ENCODE peak calls at places on chromosome 6, in ten cellular contexts. A is breast epithelium, G is fibroblast of lung, D is endothelial cell of umbilical vein, I is psoas muscle, K is neural progenitor cell, T is lower lobe of right lung, O is upper lobe of right lung, E is stomach, P is left ventricle myocardium inferior. M is an unnamed sample.

GRCh38 chr6:86723729-86724128 is 213.6 kb upstream of the HTR1E start:
- DNase-seq in T (no peak), A (no peak), E (no peak), I (no peak), O (no peak), P (no peak), K (no peak), G (no peak), D (no peak), M (peak; percentile 9)

GRCh38 chr6:89951574-89952360 is 57.5 kb downstream of the GJA10 start:
- DNase-seq in O (no peak), K (peak; percentile 62), D (no peak), G (peak; percentile 14), E (no peak), A (no peak), I (no peak), P (no peak), T (no peak), M (peak; percentile 31)

GRCh38 chr6:40852667-40853383 is 186.2 kb downstream of the UNC5CL start:
- DNase-seq in A (no peak), I (no peak), D (no peak), K (peak; percentile 33), E (no peak), T (no peak), O (no peak), P (no peak), G (no peak), M (no peak)

GRCh38 chr6:125827788-125828313 is 37.1 kb downstream of the NCOA7 start:
- DNase-seq in E (no peak), G (no peak), I (no peak), K (no peak), A (no peak), P (no peak), O (no peak), T (no peak), D (no peak), M (no peak)

GRCh38 chr6:168247456-168248147 is 72.0 kb downstream of the DACT2 start:
- DNase-seq in E (peak; percentile 68), I (peak; percentile 64), A (no peak), O (peak; percentile 69), K (no peak), P (no peak), G (no peak), T (no peak), D (no peak), M (peak; percentile 76)

GRCh38 chr6:63649847-63650265 is 14.3 kb downstream of the PHF3 start:
- DNase-seq in I (no peak), O (no peak), D (no peak), K (no peak), T (no peak), G (peak; percentile 54), A (no peak), P (no peak), E (no peak), M (no peak)

GRCh38 chr6:15066433-15067337 is 179.2 kb upstream of the JARID2 start:
- DNase-seq in O (peak; percentile 62), P (peak; percentile 26), I (no peak), K (no peak), G (peak; percentile 79), D (no peak), A (no peak), E (no peak), T (peak; percentile 63), M (peak; percentile 56)

GRCh38 chr6:106789436-106790145 is 160.2 kb downstream of the QRSL1 start:
- DNase-seq in P (no peak), D (no peak), O (no peak), G (no peak), K (no peak), E (no peak), I (no peak), A (no peak), T (no peak), M (no peak)

GRCh38 chr6:46091080-46091478 is 38.7 kb upstream of the ENPP4 start:
- DNase-seq in A (no peak), I (no peak), D (no peak), P (no peak), O (no peak), G (no peak), K (no peak), T (no peak), E (no peak), M (no peak)

GRCh38 chr6:136077834-136078576 is 172.1 kb downstream of the MTFR2 start:
- DNase-seq in A (no peak), G (peak; percentile 92), O (no peak), T (no peak), I (peak; percentile 54), E (no peak), K (no peak), P (no peak), D (peak; percentile 97), M (peak; percentile 88)

GRCh38 chr6:7145269-7146078 is 37.7 kb downstream of the RREB1 start:
- DNase-seq in K (no peak), E (peak; percentile 56), P (no peak), I (no peak), O (no peak), T (no peak), A (no peak), D (no peak), G (no peak), M (no peak)

DNA sequence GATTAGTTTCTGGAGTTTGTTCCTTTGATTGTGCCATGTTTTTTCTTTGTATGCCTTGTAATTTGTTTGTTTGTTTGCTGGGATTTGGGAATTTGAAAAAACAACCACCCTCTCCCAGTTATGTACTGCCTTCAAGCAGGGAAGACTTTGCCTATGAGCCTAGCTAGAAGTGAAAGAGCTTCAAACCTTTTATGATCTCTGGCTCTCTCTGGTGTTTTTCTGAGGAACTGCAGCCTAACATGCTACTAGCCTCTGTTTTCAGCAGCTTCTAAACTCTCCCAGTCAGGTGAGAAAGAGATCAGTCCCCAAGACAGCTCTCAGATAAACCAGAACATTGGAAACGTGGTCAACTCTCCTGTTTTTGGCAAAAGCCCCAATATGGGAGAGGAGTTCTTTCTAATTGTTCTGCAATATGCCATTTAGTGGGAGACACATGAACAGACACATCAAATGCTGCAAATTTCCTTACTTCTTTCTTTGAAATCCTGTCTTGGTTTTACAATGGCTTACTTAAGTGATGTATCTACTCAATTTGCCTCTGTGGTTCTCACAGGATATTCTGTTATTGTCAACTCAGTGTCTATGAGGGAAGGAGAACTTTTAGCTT is 58.9 kb upstream of the SERINC1 start:
- DNase-seq in E (peak; percentile 53), K (peak; percentile 74), D (peak; percentile 76), T (no peak), G (peak; percentile 74), O (no peak), A (no peak), I (no peak), P (no peak), M (no peak)
- H3K4me3 ChIP-seq in E (no peak overlapping the region), K (no peak overlapping the region), D (no peak overlapping the region), T (no peak overlapping the region), G (no peak overlapping the region), O (no peak overlapping the region), A (no peak overlapping the region), I (no peak overlapping the region), P (no peak overlapping the region), M (no peak overlapping the region)

GRCh38 chr6:110690916-110691315 is 124.4 kb downstream of the CDK19 start:
- DNase-seq in O (no peak), K (no peak), E (no peak), G (no peak), P (no peak), I (no peak), A (no peak), T (no peak), D (no peak), M (no peak)

GRCh38 chr6:110689275-110689935 is 125.9 kb downstream of the CDK19 start:
- DNase-seq in O (no peak), A (no peak), E (no peak), P (no peak), K (no peak), T (no peak), I (no peak), G (no peak), D (no peak), M (no peak)

GRCh38 chr6:110690106-110690654 is 125.1 kb downstream of the CDK19 start:
- DNase-seq in D (no peak), I (no peak), E (no peak), T (no peak), K (no peak), A (no peak), P (no peak), O (no peak), G (no peak), M (no peak)

GRCh38 chr6:110693994-110694393 is 121.3 kb downstream of the CDK19 start:
- DNase-seq in O (no peak), P (no peak), A (no peak), E (no peak), G (no peak), D (no peak), I (no peak), K (no peak), T (no peak), M (no peak)

GRCh38 chr6:110693296-110693695 is 122.0 kb downstream of the CDK19 start:
- DNase-seq in D (no peak), G (no peak), P (no peak), O (no peak), T (no peak), A (no peak), K (no peak), E (no peak), I (no peak), M (no peak)
- H3K9me3 ChIP-seq in D (no peaks in the 10 kb centered on the region), G (no peaks in the 10 kb centered on the region), P (peaks cover 7% of the 10 kb centered on the region), O (no peaks in the 10 kb centered on the region), T (no peaks in the 10 kb centered on the region), A (peaks cover 5% of the 10 kb centered on the region), K (no peaks in the 10 kb centered on the region), E (no peaks in the 10 kb centered on the region), I (peaks cover 7% of the 10 kb centered on the region), M (no peaks in the 10 kb centered on the region)

GRCh38 chr6:12304487-12304886 is 14.3 kb downstream of the EDN1 start:
- DNase-seq in G (no peak), O (no peak), K (no peak), P (no peak), T (no peak), A (no peak), I (no peak), E (no peak), D (no peak), M (no peak)
- H3K36me3 ChIP-seq in G (no peaks in the 10 kb centered on the region), O (no peaks in the 10 kb centered on the region), K (no peaks in the 10 kb centered on the region), P (no peaks in the 10 kb centered on the region), T (no peaks in the 10 kb centered on the region), A (no peaks in the 10 kb centered on the region), I (no peaks in the 10 kb centered on the region), E (no peaks in the 10 kb centered on the region), D (no peaks in the 10 kb centered on the region), M (no peaks in the 10 kb centered on the region)

DNA sequence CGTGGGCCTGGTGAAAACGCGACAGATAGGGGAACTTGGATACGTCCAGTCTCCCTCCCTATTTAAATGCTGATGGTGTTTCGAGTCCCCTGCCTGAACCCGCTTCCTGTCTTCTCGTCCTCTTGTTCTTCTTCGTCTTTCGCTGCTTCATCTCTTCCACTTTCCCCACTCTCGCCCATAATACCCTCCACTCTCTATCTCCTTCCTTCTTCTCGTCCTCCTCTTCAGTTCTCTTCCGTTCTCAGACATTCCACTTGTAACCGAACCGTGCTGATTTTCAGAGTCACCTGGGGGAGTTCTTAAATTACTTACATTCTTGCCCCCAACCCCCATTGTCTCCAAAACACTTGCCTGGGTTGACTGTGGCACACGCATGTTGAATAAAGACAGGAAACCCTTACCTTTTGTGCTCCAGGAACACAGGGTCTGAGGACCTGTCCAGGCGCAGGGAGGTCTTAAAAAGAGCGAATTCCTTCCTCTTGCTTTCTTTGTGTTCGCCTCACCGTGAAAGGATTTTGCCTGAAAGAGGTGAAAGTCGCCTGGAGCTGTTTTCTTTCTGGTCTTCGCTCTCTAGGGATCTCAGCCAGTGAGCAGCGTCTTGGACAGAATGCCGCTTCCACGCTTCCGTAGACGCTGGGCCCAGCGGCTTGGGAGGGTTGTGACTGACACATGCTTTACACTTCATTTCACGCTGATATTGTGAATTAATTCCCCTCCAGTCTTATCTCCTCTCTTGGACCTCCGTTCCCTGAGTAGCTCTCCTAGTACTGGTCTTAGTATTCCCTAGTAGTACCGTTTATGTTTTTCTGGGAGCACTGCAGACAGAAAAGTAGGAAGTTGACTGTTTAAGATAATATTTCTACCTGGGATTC is 184.0 kb downstream of the GPX5 start:
- DNase-seq in G (no peak), E (no peak), D (no peak), T (no peak), K (peak; percentile 84), P (no peak), A (no peak), I (no peak), O (no peak), M (no peak)
- H3K4me3 ChIP-seq in G (peak overlapping the region; percentile 63), E (no peak overlapping the region), D (no peak overlapping the region), T (no peak overlapping the region), K (peak overlapping the region; percentile 63), P (peak overlapping the region; percentile 32), A (peak overlapping the region; percentile 30), I (peak overlapping the region; percentile 21), O (no peak overlapping the region), M (peak overlapping the region; percentile 29)